ENCODE peak calls at places on chromosomes 11 and 22, in five cellular contexts. U, J, K, B and N are unnamed samples.

GRCh38 chr11:8784936-8785335 is 102.3 kb downstream of the RPL27A start:
- DNase-seq in U (no peak), J (no peak), K (no peak), B (no peak), N (no peak)

GRCh38 chr11:44849922-44850321 is 100.8 kb downstream of the TP53I11 start:
- DNase-seq in U (no peak), J (no peak), K (no peak), B (no peak), N (no peak)

GRCh38 chr11:94948070-94948617 is 25.2 kb downstream of the CWC15 start:
- DNase-seq in U (no peak), J (no peak), K (peak; percentile 59), B (no peak), N (no peak)

GRCh38 chr11:92384316-92384715 is 159.7 kb downstream of the FAT3 start:
- DNase-seq in U (no peak), J (no peak), K (peak; percentile 82), B (no peak), N (no peak)

GRCh38 chr11:15053201-15053685 is 20.1 kb upstream of the CALCB start:
- DNase-seq in U (no peak), J (peak; percentile 65), K (peak; percentile 48), B (no peak), N (no peak)

GRCh38 chr11:74783241-74783871 is 34.7 kb downstream of the RNF169 start:
- DNase-seq in U (no peak), J (no peak), K (peak; percentile 76), B (no peak), N (peak; percentile 55)

GRCh38 chr11:74427377-74427776 is 29.1 kb upstream of the PGM2L1 start:
- DNase-seq in U (no peak), J (no peak), K (peak; percentile 22), B (no peak), N (no peak)

GRCh38 chr11:131568318-131568717 is 197.9 kb downstream of the NTM start:
- DNase-seq in U (no peak), J (no peak), K (no peak), B (no peak), N (no peak)

GRCh38 chr11:1520209-1520986 is 33.8 kb upstream of the MOB2 start:
- DNase-seq in U (no peak), J (no peak), K (no peak), B (no peak), N (no peak)

GRCh38 chr11:126173257-126173656 is 38.2 kb downstream of the RPUSD4 start:
- DNase-seq in U (no peak), J (no peak), K (no peak), B (no peak), N (no peak)

GRCh38 chr11:77125191-77125590 is 2.9 kb upstream of the MYO7A start:
- DNase-seq in U (peak; percentile 67), J (no peak), K (no peak), B (no peak), N (no peak)

GRCh38 chr22:44393066-44393465 is 80.3 kb upstream of the SHISAL1 start:
- DNase-seq in U (peak; percentile 37), J (no peak), K (no peak), B (no peak), N (no peak)

GRCh38 chr11:62373464-62374110 is 36.3 kb downstream of the ASRGL1 start:
- DNase-seq in U (peak; percentile 69), J (no peak), K (no peak), B (no peak), N (no peak)

GRCh38 chr11:119694334-119694733 is 34.7 kb downstream of the NECTIN1 start:
- DNase-seq in U (no peak), J (no peak), K (no peak), B (no peak), N (no peak)

GRCh38 chr11:94787798-94788197 is 19.6 kb downstream of the AMOTL1 start:
- DNase-seq in U (no peak), J (peak; percentile 80), K (no peak), B (no peak), N (no peak)

GRCh38 chr11:133889188-133889587 is 43.9 kb upstream of the SPATA19 start:
- DNase-seq in U (no peak), J (no peak), K (no peak), B (no peak), N (no peak)

GRCh38 chr11:111941963-111942362 is 4.8 kb downstream of the DIXDC1 start:
- DNase-seq in U (peak; percentile 93), J (no peak), K (peak; percentile 45), B (no peak), N (no peak)

GRCh38 chr11:100832851-100833250 is 145.8 kb downstream of the ARHGAP42 start:
- DNase-seq in U (no peak), J (no peak), K (no peak), B (no peak), N (no peak)

GRCh38 chr11:86902345-86902744 is 52.9 kb downstream of the FZD4 start:
- DNase-seq in U (no peak), J (no peak), K (peak; percentile 53), B (no peak), N (no peak)

GRCh38 chr11:76903325-76903724 is 42.6 kb downstream of the ACER3 start:
- DNase-seq in U (no peak), J (no peak), K (no peak), B (no peak), N (no peak)

GRCh38 chr11:76623171-76623883 is 47.2 kb downstream of the LRRC32 start:
- DNase-seq in U (peak; percentile 71), J (no peak), K (peak; percentile 80), B (no peak), N (no peak)

GRCh38 chr11:13761250-13761649 is 92.8 kb downstream of the FAR1 start:
- DNase-seq in U (no peak), J (no peak), K (peak; percentile 8), B (no peak), N (no peak)

GRCh38 chr11:30990625-30991348 is 378.8 kb downstream of the DCDC1 start:
- DNase-seq in U (no peak), J (no peak), K (no peak), B (no peak), N (no peak)

GRCh38 chr11:47869548-47870393 is 21.6 kb upstream of the NUP160 start:
- DNase-seq in U (no peak), J (no peak), K (peak; percentile 53), B (no peak), N (no peak)

GRCh38 chr11:33557201-33557600 is 143.4 kb downstream of the C11orf91 start:
- DNase-seq in U (no peak), J (no peak), K (peak; percentile 59), B (no peak), N (no peak)

GRCh38 chr22:35684270-35684700 is 33.4 kb upstream of the APOL5 start:
- DNase-seq in U (peak; percentile 87), J (no peak), K (peak; percentile 77), B (peak; percentile 51), N (no peak)

GRCh38 chr11:10762913-10763421 is 11.9 kb downstream of the CTR9 start:
- DNase-seq in U (no peak), J (no peak), K (no peak), B (no peak), N (no peak)

GRCh38 chr11:86916330-86916729 is 38.9 kb downstream of the FZD4 start:
- DNase-seq in U (no peak), J (no peak), K (peak; percentile 78), B (no peak), N (no peak)

GRCh38 chr22:19201130-19201857 is 22.8 kb upstream of the SLC25A1 start:
- DNase-seq in U (no peak), J (no peak), K (no peak), B (no peak), N (no peak)

GRCh38 chr11:1573077-1573846 is 1.2 kb upstream of the DUSP8 start:
- DNase-seq in U (peak; percentile 95), J (no peak), K (no peak), B (peak; percentile 59), N (peak; percentile 61)

GRCh38 chr22:24164823-24165379 is 16.4 kb upstream of the SUSD2 start:
- DNase-seq in U (no peak), J (no peak), K (peak; percentile 37), B (no peak), N (no peak)

GRCh38 chr11:27512238-27512637 is 5.7 kb upstream of the LIN7C start:
- DNase-seq in U (no peak), J (no peak), K (no peak), B (no peak), N (no peak)

GRCh38 chr11:111540114-111540920 is at the start of gene LAYN:
- DNase-seq in U (peak; percentile 95), J (no peak), K (peak; percentile 88), B (peak; percentile 77), N (no peak)

GRCh38 chr11:76635991-76636520 is 34.5 kb downstream of the LRRC32 start:
- DNase-seq in U (no peak), J (no peak), K (no peak), B (peak; percentile 31), N (no peak)

GRCh38 chr11:107769189-107769588 is 57.3 kb upstream of the SLN start:
- DNase-seq in U (no peak), J (no peak), K (peak; percentile 58), B (no peak), N (no peak)

GRCh38 chr11:11208994-11209393 is 144.1 kb downstream of the CSNK2A3 start:
- DNase-seq in U (no peak), J (no peak), K (no peak), B (no peak), N (no peak)